ENCODE peak calls at places on chromosomes 7 and 10, in five cellular contexts. One of them, this sample, is unnamed.

GRCh38 chr7:44111759-44112158 is 7.6 kb downstream of the AEBP1 start:
- DNase-seq in memory B cell: no peak
- DNase-seq in GM18507: no peak
- DNase-seq in kidney epithelial cell: no peak
- DNase-seq in posterior vena cava: no peak
- DNase-seq in this sample: no peak

GRCh38 chr10:73044378-73045285 is 52.0 kb downstream of the P4HA1 start:
- DNase-seq in memory B cell: no peak
- DNase-seq in GM18507: no peak
- DNase-seq in kidney epithelial cell: peak
- DNase-seq in posterior vena cava: no peak
- DNase-seq in this sample: no peak

GRCh38 chr7:94301024-94301588 is 93.6 kb upstream of the COL1A2 start:
- DNase-seq in memory B cell: no peak
- DNase-seq in GM18507: no peak
- DNase-seq in kidney epithelial cell: peak
- DNase-seq in posterior vena cava: peak
- DNase-seq in this sample: peak

GRCh38 chr7:155204744-155205367 is 92.8 kb upstream of the INSIG1 start:
- DNase-seq in memory B cell: no peak
- DNase-seq in GM18507: no peak
- DNase-seq in kidney epithelial cell: no peak
- DNase-seq in posterior vena cava: peak
- DNase-seq in this sample: no peak

GRCh38 chr7:55588379-55588699 is 16.0 kb upstream of the VOPP1 start:
- DNase-seq in memory B cell: no peak
- DNase-seq in GM18507: no peak
- DNase-seq in kidney epithelial cell: no peak
- DNase-seq in posterior vena cava: no peak
- DNase-seq in this sample: no peak

GRCh38 chr7:49669692-49670260 is 103.7 kb upstream of the VWC2 start:
- DNase-seq in memory B cell: no peak
- DNase-seq in GM18507: no peak
- DNase-seq in kidney epithelial cell: no peak
- DNase-seq in posterior vena cava: no peak
- DNase-seq in this sample: peak

GRCh38 chr10:105807930-105808587 is 1167.0 kb downstream of the SORCS3 start:
- DNase-seq in memory B cell: no peak
- DNase-seq in GM18507: no peak
- DNase-seq in kidney epithelial cell: no peak
- DNase-seq in posterior vena cava: no peak
- DNase-seq in this sample: no peak

GRCh38 chr10:27383595-27384542 is 120.2 kb upstream of the RAB18 start:
- DNase-seq in memory B cell: no peak
- DNase-seq in GM18507: no peak
- DNase-seq in kidney epithelial cell: no peak
- DNase-seq in posterior vena cava: no peak
- DNase-seq in this sample: no peak

GRCh38 chr10:13253726-13254125 is 19.6 kb upstream of the UCMA start:
- DNase-seq in memory B cell: no peak
- DNase-seq in GM18507: no peak
- DNase-seq in kidney epithelial cell: no peak
- DNase-seq in posterior vena cava: no peak
- DNase-seq in this sample: no peak

GRCh38 chr7:2033586-2034135 is 199.1 kb downstream of the MAD1L1 start:
- DNase-seq in memory B cell: no peak
- DNase-seq in GM18507: no peak
- DNase-seq in kidney epithelial cell: no peak
- DNase-seq in posterior vena cava: peak
- DNase-seq in this sample: peak

GRCh38 chr10:93445097-93445960 is 36.8 kb downstream of the MYOF start:
- DNase-seq in memory B cell: no peak
- DNase-seq in GM18507: no peak
- DNase-seq in kidney epithelial cell: peak
- DNase-seq in posterior vena cava: peak
- DNase-seq in this sample: peak

GRCh38 chr10:97538839-97539238 is 33.7 kb upstream of the ANKRD2 start:
- DNase-seq in memory B cell: no peak
- DNase-seq in GM18507: no peak
- DNase-seq in kidney epithelial cell: no peak
- DNase-seq in posterior vena cava: peak
- DNase-seq in this sample: no peak

GRCh38 chr7:71612892-71613291 is 480.9 kb downstream of the GALNT17 start:
- DNase-seq in memory B cell: no peak
- DNase-seq in GM18507: no peak
- DNase-seq in kidney epithelial cell: no peak
- DNase-seq in posterior vena cava: no peak
- DNase-seq in this sample: no peak

GRCh38 chr7:158428842-158429753 is 158.5 kb downstream of the PTPRN2 start:
- DNase-seq in memory B cell: no peak
- DNase-seq in GM18507: no peak
- DNase-seq in kidney epithelial cell: no peak
- DNase-seq in posterior vena cava: peak
- DNase-seq in this sample: no peak

GRCh38 chr10:131858583-131859340 is 42.0 kb upstream of the PPP2R2D start:
- DNase-seq in memory B cell: no peak
- DNase-seq in GM18507: no peak
- DNase-seq in kidney epithelial cell: no peak
- DNase-seq in posterior vena cava: peak
- DNase-seq in this sample: no peak

GRCh38 chr10:43735907-43736306 is 87.2 kb upstream of the ZNF32 start:
- DNase-seq in memory B cell: no peak
- DNase-seq in GM18507: no peak
- DNase-seq in kidney epithelial cell: no peak
- DNase-seq in posterior vena cava: no peak
- DNase-seq in this sample: no peak

GRCh38 chr10:124697443-124697836 is 46.7 kb downstream of the FAM53B start:
- DNase-seq in memory B cell: no peak
- DNase-seq in GM18507: no peak
- DNase-seq in kidney epithelial cell: no peak
- DNase-seq in posterior vena cava: peak
- DNase-seq in this sample: peak

GRCh38 chr7:103932389-103932788 is 57.1 kb downstream of the RELN start:
- DNase-seq in memory B cell: no peak
- DNase-seq in GM18507: no peak
- DNase-seq in kidney epithelial cell: no peak
- DNase-seq in posterior vena cava: no peak
- DNase-seq in this sample: no peak